ENCODE peak calls at places on chromosomes 3 and 15, in eight cellular contexts. One of them, this sample, is unnamed. For H3K36me3, the result is how much of the 10 kb centered on the place peaks cover.

GRCh38 chr15:80659375-80659774 is 35.7 kb upstream of the ABHD17C start:
- DNase-seq in gastrocnemius medialis: no peak
- DNase-seq in K562: no peak
- DNase-seq in heart right ventricle: no peak
- DNase-seq in colonic mucosa: no peak
- DNase-seq in BJ: no peak
- DNase-seq in GM23248: no peak
- DNase-seq in lower lobe of right lung: no peak
- DNase-seq in this sample: no peak

GRCh38 chr3:97293596-97294131 is 470.9 kb upstream of the ARL6 start:
- DNase-seq in colonic mucosa: no peak
- DNase-seq in gastrocnemius medialis: no peak
- DNase-seq in lower lobe of right lung: no peak
- DNase-seq in GM23248: no peak
- DNase-seq in K562: no peak
- DNase-seq in BJ: no peak
- DNase-seq in heart right ventricle: no peak
- DNase-seq in this sample: no peak

GRCh38 chr3:109184726-109185125 is 48.2 kb downstream of the C3orf85 start:
- DNase-seq in GM23248: no peak
- DNase-seq in lower lobe of right lung: no peak
- DNase-seq in K562: no peak
- DNase-seq in colonic mucosa: no peak
- DNase-seq in BJ: no peak
- DNase-seq in gastrocnemius medialis: no peak
- DNase-seq in heart right ventricle: no peak
- DNase-seq in this sample: no peak

GRCh38 chr3:78799681-78800080 is 968.1 kb downstream of the ROBO1 start:
- DNase-seq in GM23248: no peak
- DNase-seq in lower lobe of right lung: no peak
- DNase-seq in K562: no peak
- DNase-seq in gastrocnemius medialis: no peak
- DNase-seq in BJ: no peak
- DNase-seq in colonic mucosa: no peak
- DNase-seq in heart right ventricle: no peak
- DNase-seq in this sample: no peak

GRCh38 chr3:184345678-184346144 is 8.3 kb downstream of the FAM131A start:
- DNase-seq in K562: peak
- DNase-seq in BJ: no peak
- DNase-seq in gastrocnemius medialis: peak
- DNase-seq in GM23248: peak
- DNase-seq in heart right ventricle: peak
- DNase-seq in lower lobe of right lung: peak
- DNase-seq in colonic mucosa: peak
- DNase-seq in this sample: no peak

GRCh38 chr3:175288616-175289015 is 429.5 kb downstream of the NAALADL2 start:
- DNase-seq in GM23248: no peak
- DNase-seq in lower lobe of right lung: no peak
- DNase-seq in colonic mucosa: no peak
- DNase-seq in gastrocnemius medialis: no peak
- DNase-seq in K562: no peak
- DNase-seq in heart right ventricle: no peak
- DNase-seq in BJ: no peak
- DNase-seq in this sample: no peak

GRCh38 chr15:62124176-62124952 is 40.7 kb downstream of the C2CD4B start:
- DNase-seq in lower lobe of right lung: no peak
- DNase-seq in GM23248: no peak
- DNase-seq in K562: no peak
- DNase-seq in heart right ventricle: no peak
- DNase-seq in colonic mucosa: no peak
- DNase-seq in BJ: no peak
- DNase-seq in gastrocnemius medialis: no peak
- DNase-seq in this sample: no peak

GRCh38 chr15:67820992-67821783 is 4.1 kb upstream of the SKOR1 start:
- DNase-seq in gastrocnemius medialis: no peak
- DNase-seq in lower lobe of right lung: no peak
- DNase-seq in colonic mucosa: peak
- DNase-seq in GM23248: peak
- DNase-seq in BJ: no peak
- DNase-seq in K562: peak
- DNase-seq in heart right ventricle: peak
- DNase-seq in this sample: peak

GRCh38 chr3:142875583-142876207 is 13.2 kb downstream of the PCOLCE2 start:
- DNase-seq in lower lobe of right lung: no peak
- DNase-seq in BJ: no peak
- DNase-seq in K562: no peak
- DNase-seq in heart right ventricle: no peak
- DNase-seq in colonic mucosa: no peak
- DNase-seq in gastrocnemius medialis: no peak
- DNase-seq in GM23248: no peak
- DNase-seq in this sample: no peak

GRCh38 chr15:41798607-41799487 is 24.6 kb downstream of the MAPKBP1 start:
- DNase-seq in lower lobe of right lung: no peak
- DNase-seq in heart right ventricle: no peak
- DNase-seq in GM23248: peak
- DNase-seq in colonic mucosa: no peak
- DNase-seq in gastrocnemius medialis: no peak
- DNase-seq in K562: no peak
- DNase-seq in BJ: no peak
- DNase-seq in this sample: no peak

GRCh38 chr3:37114251-37115145 is 59.9 kb downstream of the LRRFIP2 start:
- DNase-seq in gastrocnemius medialis: no peak
- DNase-seq in heart right ventricle: no peak
- DNase-seq in K562: no peak
- DNase-seq in GM23248: peak
- DNase-seq in lower lobe of right lung: no peak
- DNase-seq in colonic mucosa: no peak
- DNase-seq in BJ: peak
- DNase-seq in this sample: no peak

GRCh38 chr15:59392299-59392698 is 19.6 kb upstream of the MYO1E start:
- DNase-seq in colonic mucosa: no peak
- DNase-seq in GM23248: no peak
- DNase-seq in lower lobe of right lung: no peak
- DNase-seq in heart right ventricle: no peak
- DNase-seq in BJ: no peak
- DNase-seq in K562: no peak
- DNase-seq in gastrocnemius medialis: no peak
- DNase-seq in this sample: no peak

GRCh38 chr3:135973846-135974245 is 8.3 kb downstream of the PPP2R3A start:
- DNase-seq in BJ: no peak
- DNase-seq in GM23248: no peak
- DNase-seq in K562: no peak
- DNase-seq in lower lobe of right lung: no peak
- DNase-seq in gastrocnemius medialis: no peak
- DNase-seq in colonic mucosa: no peak
- DNase-seq in heart right ventricle: no peak
- DNase-seq in this sample: no peak

GRCh38 chr3:140823106-140823505 is 118.5 kb upstream of the SLC25A36 start:
- DNase-seq in colonic mucosa: no peak
- DNase-seq in K562: no peak
- DNase-seq in BJ: no peak
- DNase-seq in heart right ventricle: no peak
- DNase-seq in gastrocnemius medialis: no peak
- DNase-seq in lower lobe of right lung: no peak
- DNase-seq in GM23248: no peak
- DNase-seq in this sample: no peak

GRCh38 chr3:156751461-156752025 is 74.6 kb upstream of the LEKR1 start:
- DNase-seq in gastrocnemius medialis: no peak
- DNase-seq in lower lobe of right lung: no peak
- DNase-seq in colonic mucosa: no peak
- DNase-seq in BJ: peak
- DNase-seq in GM23248: peak
- DNase-seq in heart right ventricle: peak
- DNase-seq in K562: no peak
- DNase-seq in this sample: peak

GRCh38 chr15:86588413-86588812 is 508.7 kb downstream of the AGBL1 start:
- DNase-seq in lower lobe of right lung: no peak
- DNase-seq in heart right ventricle: no peak
- DNase-seq in BJ: no peak
- DNase-seq in gastrocnemius medialis: no peak
- DNase-seq in K562: no peak
- DNase-seq in colonic mucosa: no peak
- DNase-seq in GM23248: no peak
- DNase-seq in this sample: no peak

GRCh38 chr15:68774120-68774519 is 46.6 kb downstream of the ANP32A start:
- DNase-seq in colonic mucosa: no peak
- DNase-seq in K562: no peak
- DNase-seq in heart right ventricle: no peak
- DNase-seq in GM23248: no peak
- DNase-seq in gastrocnemius medialis: no peak
- DNase-seq in lower lobe of right lung: no peak
- DNase-seq in BJ: no peak
- DNase-seq in this sample: no peak

GRCh38 chr3:153192327-153192726 is 30.3 kb downstream of the RAP2B start:
- DNase-seq in K562: no peak
- DNase-seq in GM23248: peak
- DNase-seq in lower lobe of right lung: no peak
- DNase-seq in gastrocnemius medialis: no peak
- DNase-seq in BJ: peak
- DNase-seq in colonic mucosa: no peak
- DNase-seq in heart right ventricle: no peak
- DNase-seq in this sample: no peak

GRCh38 chr3:63228677-63229076 is 49.4 kb upstream of the SYNPR start:
- DNase-seq in gastrocnemius medialis: no peak
- DNase-seq in heart right ventricle: peak
- DNase-seq in lower lobe of right lung: no peak
- DNase-seq in K562: peak
- DNase-seq in BJ: no peak
- DNase-seq in GM23248: peak
- DNase-seq in colonic mucosa: peak
- DNase-seq in this sample: no peak

GRCh38 chr3:57939776-57940175 is 68.4 kb upstream of the FLNB start:
- DNase-seq in heart right ventricle: no peak
- DNase-seq in GM23248: no peak
- DNase-seq in K562: no peak
- DNase-seq in colonic mucosa: no peak
- DNase-seq in gastrocnemius medialis: no peak
- DNase-seq in lower lobe of right lung: no peak
- DNase-seq in BJ: no peak
- DNase-seq in this sample: no peak

GRCh38 chr3:127860223-127860622 is 37.9 kb upstream of the MGLL start:
- DNase-seq in BJ: no peak
- DNase-seq in heart right ventricle: no peak
- DNase-seq in K562: no peak
- DNase-seq in colonic mucosa: no peak
- DNase-seq in gastrocnemius medialis: no peak
- DNase-seq in lower lobe of right lung: no peak
- DNase-seq in GM23248: no peak
- DNase-seq in this sample: no peak

DNA sequence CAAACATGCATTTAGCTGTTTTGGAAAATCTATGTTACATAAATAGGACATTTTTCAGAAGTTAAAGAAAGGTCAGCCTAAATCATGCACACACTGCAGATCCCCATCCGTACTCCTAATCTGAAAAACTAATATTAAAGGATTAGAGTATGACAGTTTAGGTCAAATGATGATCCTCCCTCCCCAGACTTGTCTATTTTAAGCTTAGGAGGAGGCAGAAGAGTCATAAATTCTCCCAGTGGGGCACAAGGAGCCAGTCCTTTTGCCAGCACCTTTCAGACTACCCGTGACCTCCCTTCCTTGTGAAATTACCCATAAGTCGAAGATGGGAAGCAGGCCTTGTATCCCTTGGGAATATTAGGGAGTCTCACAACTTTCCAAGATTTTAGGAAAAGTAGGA is 78.0 kb downstream of the TGFBR2 start:
- DNase-seq in lower lobe of right lung: no peak
- DNase-seq in BJ: no peak
- DNase-seq in K562: no peak
- DNase-seq in gastrocnemius medialis: no peak
- DNase-seq in colonic mucosa: no peak
- DNase-seq in heart right ventricle: peak
- DNase-seq in GM23248: no peak
- DNase-seq in this sample: no peak
- H3K36me3 ChIP-seq in lower lobe of right lung: half or more
- H3K36me3 ChIP-seq in BJ: under half
- H3K36me3 ChIP-seq in K562: under half
- H3K36me3 ChIP-seq in gastrocnemius medialis: under half
- H3K36me3 ChIP-seq in colonic mucosa: under half
- H3K36me3 ChIP-seq in heart right ventricle: under half
- H3K36me3 ChIP-seq in GM23248: under half
- H3K36me3 ChIP-seq in this sample: under half

GRCh38 chr3:46690798-46691197 is 2.7 kb downstream of the ALS2CL start:
- DNase-seq in heart right ventricle: peak
- DNase-seq in colonic mucosa: peak
- DNase-seq in K562: no peak
- DNase-seq in BJ: no peak
- DNase-seq in lower lobe of right lung: peak
- DNase-seq in gastrocnemius medialis: no peak
- DNase-seq in GM23248: peak
- DNase-seq in this sample: no peak
- H3K4me3 ChIP-seq in heart right ventricle: no peak
- H3K4me3 ChIP-seq in colonic mucosa: no peak
- H3K4me3 ChIP-seq in K562: no peak
- H3K4me3 ChIP-seq in BJ: no peak
- H3K4me3 ChIP-seq in lower lobe of right lung: peak
- H3K4me3 ChIP-seq in gastrocnemius medialis: no peak
- H3K4me3 ChIP-seq in GM23248: no peak
- H3K4me3 ChIP-seq in this sample: no peak

DNA sequence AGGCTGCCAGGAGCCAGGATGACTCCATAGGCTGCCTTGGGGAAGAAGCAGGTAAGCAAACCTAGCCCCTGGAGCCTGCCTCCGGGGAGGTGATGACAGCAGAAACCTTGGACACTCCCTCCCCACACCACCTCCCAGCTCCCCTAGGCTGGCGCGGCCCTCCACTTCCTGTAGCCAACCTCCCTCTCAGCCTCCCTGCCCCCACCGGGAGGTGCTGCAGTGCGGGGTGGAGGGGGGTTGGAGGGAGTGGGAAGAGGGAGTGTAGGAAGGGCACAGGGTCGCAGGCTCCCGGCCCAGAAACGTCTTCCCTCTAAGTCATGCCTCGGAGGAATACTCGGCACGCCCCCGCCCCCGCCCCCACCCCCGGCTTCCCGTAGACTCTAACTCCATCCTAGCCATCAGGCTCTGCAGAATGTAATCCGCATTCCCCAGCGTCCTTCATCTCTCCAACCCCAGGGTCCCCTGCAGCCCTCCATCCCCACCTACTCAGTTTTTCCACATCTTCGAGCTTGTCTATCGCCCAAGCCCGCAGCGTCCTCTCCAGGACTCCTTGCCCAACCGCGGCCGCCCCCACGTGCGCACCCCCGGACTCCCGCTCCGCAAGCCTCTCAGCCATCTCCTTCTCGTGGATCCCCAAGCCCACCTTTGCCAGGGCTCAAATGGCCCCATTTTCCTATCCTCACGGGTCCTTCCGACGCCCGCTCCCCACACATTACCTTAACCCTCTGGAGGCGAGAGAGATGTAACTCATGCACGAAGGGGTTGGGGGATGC is 539 bp downstream of the LPCAT4 start:
- DNase-seq in heart right ventricle: peak
- DNase-seq in lower lobe of right lung: peak
- DNase-seq in colonic mucosa: peak
- DNase-seq in K562: peak
- DNase-seq in gastrocnemius medialis: no peak
- DNase-seq in BJ: no peak
- DNase-seq in GM23248: peak
- DNase-seq in this sample: peak
- H3K36me3 ChIP-seq in heart right ventricle: under half
- H3K36me3 ChIP-seq in lower lobe of right lung: under half
- H3K36me3 ChIP-seq in colonic mucosa: under half
- H3K36me3 ChIP-seq in K562: under half
- H3K36me3 ChIP-seq in gastrocnemius medialis: under half
- H3K36me3 ChIP-seq in BJ: under half
- H3K36me3 ChIP-seq in GM23248: under half
- H3K36me3 ChIP-seq in this sample: under half

GRCh38 chr3:165256554-165256953 is 60.4 kb upstream of the SLITRK3 start:
- DNase-seq in gastrocnemius medialis: no peak
- DNase-seq in lower lobe of right lung: no peak
- DNase-seq in K562: no peak
- DNase-seq in GM23248: no peak
- DNase-seq in BJ: no peak
- DNase-seq in heart right ventricle: no peak
- DNase-seq in colonic mucosa: no peak
- DNase-seq in this sample: no peak
- H3K4me3 ChIP-seq in gastrocnemius medialis: no peak
- H3K4me3 ChIP-seq in lower lobe of right lung: no peak
- H3K4me3 ChIP-seq in K562: no peak
- H3K4me3 ChIP-seq in GM23248: no peak
- H3K4me3 ChIP-seq in BJ: no peak
- H3K4me3 ChIP-seq in heart right ventricle: no peak
- H3K4me3 ChIP-seq in colonic mucosa: no peak
- H3K4me3 ChIP-seq in this sample: no peak

This sample was measured in uterus.